ENCODE peak calls at places on chromosomes 11 and 22, in ten cellular contexts. K, N, E, Q, H, F, J, Z, C and V are unnamed samples.

GRCh38 chr22:49568751-49569285 is 258.9 kb downstream of the BRD1 start:
- DNase-seq in K (peak; percentile 18), N (no peak), E (no peak), Q (no peak), H (no peak), F (no peak), J (no peak), Z (peak; percentile 22), C (peak; percentile 23), V (no peak)

GRCh38 chr11:124796312-124796711 is 3.9 kb downstream of the MSANTD2 start:
- DNase-seq in K (no peak), N (no peak), E (no peak), Q (no peak), H (no peak), F (no peak), J (no peak), Z (no peak), C (no peak), V (no peak)

GRCh38 chr11:58222730-58223129 is 6.0 kb downstream of the OR10Q1 start:
- DNase-seq in K (no peak), N (no peak), E (no peak), Q (no peak), H (no peak), F (no peak), J (no peak), Z (no peak), C (no peak), V (no peak)

GRCh38 chr11:102807921-102808320 is 10.0 kb upstream of the MMP1 start:
- DNase-seq in K (peak; percentile 77), N (no peak), E (peak; percentile 64), Q (no peak), H (peak; percentile 65), F (no peak), J (no peak), Z (no peak), C (no peak), V (peak; percentile 60)

GRCh38 chr11:3217751-3218482 is 696 bp downstream of the MRGPRG start:
- DNase-seq in K (no peak), N (no peak), E (no peak), Q (no peak), H (peak; percentile 62), F (no peak), J (no peak), Z (peak; percentile 42), C (no peak), V (no peak)

GRCh38 chr11:69348414-69349235 is 54.7 kb downstream of the MYEOV start:
- DNase-seq in K (no peak), N (no peak), E (no peak), Q (no peak), H (peak; percentile 51), F (peak; percentile 46), J (no peak), Z (peak; percentile 34), C (no peak), V (no peak)

GRCh38 chr11:91790873-91791468 is 433.6 kb upstream of the FAT3 start:
- DNase-seq in K (no peak), N (no peak), E (no peak), Q (no peak), H (no peak), F (no peak), J (no peak), Z (no peak), C (no peak), V (no peak)

GRCh38 chr11:65290448-65291165 is 24.1 kb upstream of the CDC42EP2 start:
- DNase-seq in K (no peak), N (no peak), E (peak; percentile 99), Q (peak; percentile 88), H (peak; percentile 91), F (peak; percentile 92), J (peak; percentile 95), Z (peak; percentile 74), C (peak; percentile 95), V (no peak)

GRCh38 chr22:30277547-30278344 is 11.1 kb upstream of the OSM start:
- DNase-seq in K (peak; percentile 48), N (no peak), E (peak; percentile 84), Q (no peak), H (no peak), F (no peak), J (no peak), Z (no peak), C (no peak), V (no peak)

GRCh38 chr11:27212248-27212780 is 150.7 kb downstream of the CCDC34 start:
- DNase-seq in K (no peak), N (no peak), E (no peak), Q (no peak), H (no peak), F (no peak), J (no peak), Z (no peak), C (no peak), V (no peak)

DNA sequence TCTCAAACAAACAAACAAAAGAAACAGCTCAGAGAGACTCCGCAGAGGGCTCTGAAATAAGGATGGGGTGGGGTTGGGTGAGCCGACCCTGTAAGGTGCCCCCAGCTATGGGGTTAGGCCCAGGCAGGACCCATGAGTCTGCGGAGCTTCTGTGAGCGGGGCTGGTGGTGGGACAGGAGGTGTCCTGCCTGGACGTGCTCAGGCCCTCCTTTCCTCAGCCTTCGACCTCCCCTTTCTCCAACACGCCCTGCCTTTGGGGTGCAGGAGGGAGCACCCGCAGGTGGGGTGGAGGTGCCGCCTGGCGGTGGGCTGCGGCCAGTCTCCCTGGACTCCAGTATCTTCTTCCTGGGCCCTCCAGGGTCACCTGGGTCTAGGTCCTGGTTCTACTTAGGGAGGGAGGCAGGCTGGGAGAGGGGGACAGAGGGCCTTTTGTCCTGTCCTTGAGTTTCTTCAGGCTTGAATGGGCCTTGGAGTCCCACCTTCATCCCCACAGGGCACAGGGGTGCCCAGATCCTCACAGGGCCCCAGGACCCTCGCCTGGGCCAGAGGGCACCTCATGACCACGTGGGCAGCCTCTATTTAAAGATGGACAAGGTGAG is 12.3 kb downstream of the PRR33 start:
- DNase-seq in K (no peak), N (no peak), E (no peak), Q (no peak), H (peak; percentile 60), F (peak; percentile 71), J (peak; percentile 26), Z (peak; percentile 41), C (no peak), V (no peak)
- TF ChIP-seq CTCF in K (no peak), N (no peak), E (no peak), Q (no peak), H (no peak), F (no peak), J (no peak), Z (no peak), C (no peak), V (no peak)

GRCh38 chr22:19913337-19913936 is 28.1 kb upstream of the COMT start:
- DNase-seq in K (no peak), N (no peak), E (no peak), Q (no peak), H (no peak), F (no peak), J (no peak), Z (no peak), C (no peak), V (no peak)

GRCh38 chr22:19914201-19914943 is 27.2 kb upstream of the COMT start:
- DNase-seq in K (no peak), N (no peak), E (no peak), Q (no peak), H (no peak), F (no peak), J (no peak), Z (no peak), C (no peak), V (no peak)

GRCh38 chr22:19910180-19910744 is 31.3 kb upstream of the COMT start:
- DNase-seq in K (no peak), N (no peak), E (no peak), Q (no peak), H (no peak), F (no peak), J (no peak), Z (no peak), C (no peak), V (no peak)

GRCh38 chr22:19911540-19912235 is 29.9 kb upstream of the COMT start:
- DNase-seq in K (no peak), N (no peak), E (no peak), Q (no peak), H (no peak), F (peak; percentile 72), J (no peak), Z (no peak), C (no peak), V (no peak)

DNA sequence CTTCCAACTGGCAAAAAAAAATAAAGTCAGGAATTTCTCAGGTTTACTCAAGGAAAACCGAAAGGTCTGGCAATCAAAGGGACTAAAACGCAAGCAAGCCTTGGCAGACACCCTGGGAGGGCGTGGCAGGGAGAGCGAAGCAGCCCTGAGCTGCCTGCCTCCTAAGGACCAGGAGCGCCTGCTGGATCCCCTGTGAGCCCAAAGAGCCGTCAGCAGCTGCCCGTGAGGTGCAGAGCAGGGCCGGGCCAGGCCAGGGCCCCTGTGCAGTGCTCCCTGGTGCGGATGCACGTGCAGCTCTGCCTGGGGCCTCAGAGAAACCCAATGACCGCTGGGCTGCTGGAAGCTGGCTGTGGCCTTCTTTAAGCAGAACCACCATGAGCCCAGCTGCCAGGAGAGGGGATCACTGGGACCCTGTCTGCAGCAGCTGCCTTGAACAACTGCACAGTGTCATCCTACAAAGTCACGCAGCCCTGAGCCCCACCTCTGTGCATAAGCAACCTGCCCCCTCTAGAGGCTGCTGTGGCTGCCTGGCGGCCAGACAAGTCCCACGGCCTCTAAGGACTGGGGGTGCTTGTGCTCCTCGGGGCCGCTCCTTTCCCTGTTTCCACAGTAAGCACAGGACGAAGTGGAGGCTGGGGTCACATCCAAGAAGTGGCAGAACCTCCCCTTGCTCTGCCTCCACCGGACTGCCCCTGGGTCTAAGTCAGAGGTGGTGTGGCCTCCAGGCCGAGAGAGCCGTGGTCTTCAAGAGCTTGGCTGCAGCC is 29.2 kb upstream of the COMT start:
- DNase-seq in K (peak; percentile 63), N (no peak), E (peak; percentile 8), Q (no peak), H (no peak), F (no peak), J (no peak), Z (no peak), C (no peak), V (no peak)
- TF ChIP-seq CTCF in K (peak; percentile 45), N (no peak), E (peak; percentile 38), Q (no peak), H (no peak), F (no peak), J (no peak), Z (no peak), C (no peak), V (no peak)

GRCh38 chr11:33208150-33208549 is 46.9 kb upstream of the CSTF3 start:
- DNase-seq in K (no peak), N (no peak), E (no peak), Q (no peak), H (no peak), F (no peak), J (no peak), Z (no peak), C (no peak), V (no peak)
- TF ChIP-seq CTCF in K (no peak), N (no peak), E (no peak), Q (no peak), H (no peak), F (no peak), J (no peak), Z (no peak), C (no peak), V (no peak)

DNA sequence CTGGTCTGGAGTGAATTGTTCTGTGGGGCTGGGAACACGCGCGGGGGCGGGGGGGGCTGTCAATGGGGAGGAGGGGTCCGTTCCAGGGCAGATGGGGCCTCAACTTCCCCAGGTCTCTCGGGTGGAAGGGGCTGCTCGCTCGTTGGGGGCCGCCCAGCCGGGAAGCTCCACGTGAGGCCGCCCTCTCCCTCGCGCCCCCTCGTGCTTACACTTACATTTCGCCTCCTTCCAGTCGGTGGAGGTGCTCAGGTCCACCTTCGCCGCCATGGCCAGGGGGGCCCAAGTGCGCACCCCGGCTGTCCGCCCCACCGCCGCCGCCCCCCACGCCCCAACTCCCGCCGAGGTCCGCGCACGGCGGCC is 451 bp downstream of the MACROD1 start:
- DNase-seq in K (no peak), N (no peak), E (no peak), Q (no peak), H (peak; percentile 73), F (no peak), J (no peak), Z (peak; percentile 57), C (no peak), V (peak; percentile 34)
- TF ChIP-seq CTCF in K (peak; percentile 17), N (peak; percentile 25), E (no peak), Q (no peak), H (no peak), F (no peak), J (no peak), Z (no peak), C (no peak), V (no peak)